ENCODE peak calls at places on chromosome 4, in nine cellular contexts. H, M, Q, E, X, N, W, T and V are unnamed samples.

GRCh38 chr4:16083217-16084191 is at the start of gene PROM1:
- DNase-seq in H (no peak), M (peak), Q (no peak), E (peak), X (no peak), N (no peak), W (no peak), T (no peak), V (peak)

GRCh38 chr4:66229885-66230284 is 559.6 kb upstream of the EPHA5 start:
- DNase-seq in H (no peak), M (no peak), Q (no peak), E (no peak), X (no peak), N (no peak), W (no peak), T (no peak), V (no peak)

GRCh38 chr4:8836664-8837171 is 34.9 kb downstream of the HMX1 start:
- DNase-seq in H (no peak), M (no peak), Q (no peak), E (no peak), X (no peak), N (no peak), W (no peak), T (no peak), V (no peak)

GRCh38 chr4:101420661-101421060 is 73.3 kb upstream of the PPP3CA start:
- DNase-seq in H (no peak), M (no peak), Q (peak), E (peak), X (no peak), N (peak), W (peak), T (peak), V (no peak)

GRCh38 chr4:9938933-9939332 is 82.4 kb downstream of the SLC2A9 start:
- DNase-seq in H (no peak), M (no peak), Q (no peak), E (no peak), X (no peak), N (no peak), W (no peak), T (no peak), V (no peak)

GRCh38 chr4:103032575-103032974 is 13.1 kb upstream of the SLC9B1 start:
- DNase-seq in H (no peak), M (peak), Q (peak), E (peak), X (peak), N (peak), W (peak), T (peak), V (no peak)

GRCh38 chr4:13207224-13207623 is 276.9 kb downstream of the RAB28 start:
- DNase-seq in H (no peak), M (no peak), Q (no peak), E (no peak), X (no peak), N (no peak), W (no peak), T (no peak), V (no peak)

GRCh38 chr4:110452546-110452945 is 23.4 kb upstream of the ENPEP start:
- DNase-seq in H (no peak), M (no peak), Q (no peak), E (no peak), X (no peak), N (no peak), W (no peak), T (no peak), V (no peak)

GRCh38 chr4:107721436-107722090 is 1.5 kb upstream of the PAPSS1 start:
- DNase-seq in H (no peak), M (no peak), Q (no peak), E (no peak), X (no peak), N (no peak), W (no peak), T (no peak), V (no peak)

GRCh38 chr4:185847352-185848078 is 35.5 kb upstream of the SORBS2 start:
- DNase-seq in H (no peak), M (no peak), Q (peak), E (peak), X (peak), N (peak), W (peak), T (peak), V (no peak)

GRCh38 chr4:119493419-119493818 is 135.2 kb downstream of the PDE5A start:
- DNase-seq in H (no peak), M (no peak), Q (no peak), E (peak), X (peak), N (no peak), W (peak), T (peak), V (no peak)

GRCh38 chr4:16692021-16692420 is 206.4 kb downstream of the LDB2 start:
- DNase-seq in H (no peak), M (no peak), Q (peak), E (no peak), X (no peak), N (no peak), W (no peak), T (no peak), V (no peak)

GRCh38 chr4:8524595-8525382 is 55.4 kb upstream of the GPR78 start:
- DNase-seq in H (no peak), M (no peak), Q (no peak), E (no peak), X (no peak), N (no peak), W (peak), T (no peak), V (no peak)

GRCh38 chr4:78556655-78557054 is 5.1 kb downstream of the ANXA3 start:
- DNase-seq in H (no peak), M (no peak), Q (no peak), E (no peak), X (no peak), N (no peak), W (no peak), T (no peak), V (no peak)

GRCh38 chr4:89558147-89558546 is 250.5 kb upstream of the GPRIN3 start:
- DNase-seq in H (no peak), M (no peak), Q (no peak), E (peak), X (peak), N (no peak), W (no peak), T (no peak), V (no peak)

GRCh38 chr4:188780686-188781085 is 641.4 kb downstream of the TRIML1 start:
- DNase-seq in H (no peak), M (no peak), Q (no peak), E (no peak), X (no peak), N (no peak), W (no peak), T (no peak), V (no peak)

GRCh38 chr4:106019771-106020170 is 124.5 kb downstream of the NPNT start:
- DNase-seq in H (no peak), M (no peak), Q (peak), E (peak), X (no peak), N (peak), W (peak), T (peak), V (no peak)

GRCh38 chr4:16269742-16270522 is 43.7 kb upstream of the TAPT1 start:
- DNase-seq in H (no peak), M (no peak), Q (peak), E (peak), X (no peak), N (peak), W (peak), T (peak), V (no peak)

GRCh38 chr4:121273191-121273590 is 107.6 kb downstream of the QRFPR start:
- DNase-seq in H (no peak), M (no peak), Q (no peak), E (no peak), X (no peak), N (no peak), W (no peak), T (no peak), V (no peak)

GRCh38 chr4:176635372-176636261 is 157.1 kb downstream of the VEGFC start:
- DNase-seq in H (no peak), M (no peak), Q (peak), E (peak), X (peak), N (peak), W (peak), T (peak), V (no peak)

GRCh38 chr4:154595807-154596206 is 5.3 kb upstream of the FGA start:
- DNase-seq in H (no peak), M (no peak), Q (no peak), E (no peak), X (peak), N (no peak), W (no peak), T (peak), V (no peak)

GRCh38 chr4:77745792-77746191 is 73.4 kb downstream of the CNOT6L start:
- DNase-seq in H (no peak), M (no peak), Q (no peak), E (no peak), X (no peak), N (peak), W (no peak), T (no peak), V (no peak)

GRCh38 chr4:134327274-134328122 is 125.9 kb upstream of the PABPC4L start:
- DNase-seq in H (no peak), M (no peak), Q (no peak), E (no peak), X (no peak), N (no peak), W (no peak), T (no peak), V (no peak)

GRCh38 chr4:117783716-117784115 is 250.6 kb upstream of the NDST3 start:
- DNase-seq in H (no peak), M (no peak), Q (peak), E (peak), X (no peak), N (peak), W (no peak), T (no peak), V (no peak)

GRCh38 chr4:145044341-145044740 is 53.7 kb downstream of the ANAPC10 start:
- DNase-seq in H (no peak), M (no peak), Q (peak), E (no peak), X (no peak), N (peak), W (peak), T (no peak), V (no peak)

GRCh38 chr4:74531952-74532794 is 87.2 kb downstream of the AREG start:
- DNase-seq in H (no peak), M (peak), Q (peak), E (peak), X (peak), N (peak), W (peak), T (peak), V (no peak)

GRCh38 chr4:64584981-64585557 is 175.8 kb upstream of the TECRL start:
- DNase-seq in H (no peak), M (no peak), Q (peak), E (peak), X (peak), N (peak), W (peak), T (peak), V (no peak)

GRCh38 chr4:95798727-95799126 is 41.2 kb upstream of the PDHA2 start:
- DNase-seq in H (no peak), M (no peak), Q (no peak), E (no peak), X (no peak), N (no peak), W (no peak), T (no peak), V (no peak)

GRCh38 chr4:83618991-83619390 is 83.1 kb downstream of the GPAT3 start:
- DNase-seq in H (no peak), M (peak), Q (peak), E (peak), X (no peak), N (peak), W (peak), T (peak), V (no peak)

GRCh38 chr4:68079918-68080317 is 49.8 kb downstream of the TMPRSS11F start:
- DNase-seq in H (no peak), M (no peak), Q (no peak), E (no peak), X (no peak), N (no peak), W (no peak), T (no peak), V (no peak)

GRCh38 chr4:9904976-9905587 is 116.2 kb downstream of the SLC2A9 start:
- DNase-seq in H (no peak), M (no peak), Q (peak), E (peak), X (no peak), N (no peak), W (no peak), T (peak), V (no peak)

GRCh38 chr4:83867221-83867620 is 331.3 kb downstream of the GPAT3 start:
- DNase-seq in H (no peak), M (no peak), Q (peak), E (no peak), X (no peak), N (no peak), W (no peak), T (no peak), V (no peak)

GRCh38 chr4:115965588-115965987 is 852.2 kb upstream of the NDST4 start:
- DNase-seq in H (no peak), M (no peak), Q (no peak), E (no peak), X (no peak), N (no peak), W (no peak), T (no peak), V (no peak)

GRCh38 chr4:176274441-176274840 is 5.4 kb upstream of the ASB5 start:
- DNase-seq in H (no peak), M (no peak), Q (no peak), E (peak), X (peak), N (peak), W (peak), T (no peak), V (no peak)

GRCh38 chr4:15043226-15043625 is 40.9 kb downstream of the CPEB2 start:
- DNase-seq in H (no peak), M (no peak), Q (no peak), E (no peak), X (peak), N (no peak), W (no peak), T (no peak), V (no peak)
- TF ChIP-seq CTCF in H (no peak), M (no peak), Q (no peak), E (no peak), X (peak), N (peak), W (no peak), T (peak), V (no peak)

GRCh38 chr4:82284858-82285805 is 88.7 kb downstream of the HNRNPD start:
- DNase-seq in H (peak), M (peak), Q (peak), E (peak), X (peak), N (peak), W (peak), T (peak), V (peak)
- TF ChIP-seq CTCF in H (peak), M (peak), Q (peak), E (peak), X (peak), N (peak), W (peak), T (peak), V (peak)

GRCh38 chr4:54971474-54971950 is 153.9 kb downstream of the KDR start:
- DNase-seq in H (no peak), M (peak), Q (peak), E (peak), X (peak), N (peak), W (peak), T (peak), V (no peak)
- TF ChIP-seq CTCF in H (peak), M (peak), Q (peak), E (peak), X (peak), N (peak), W (peak), T (peak), V (peak)

DNA sequence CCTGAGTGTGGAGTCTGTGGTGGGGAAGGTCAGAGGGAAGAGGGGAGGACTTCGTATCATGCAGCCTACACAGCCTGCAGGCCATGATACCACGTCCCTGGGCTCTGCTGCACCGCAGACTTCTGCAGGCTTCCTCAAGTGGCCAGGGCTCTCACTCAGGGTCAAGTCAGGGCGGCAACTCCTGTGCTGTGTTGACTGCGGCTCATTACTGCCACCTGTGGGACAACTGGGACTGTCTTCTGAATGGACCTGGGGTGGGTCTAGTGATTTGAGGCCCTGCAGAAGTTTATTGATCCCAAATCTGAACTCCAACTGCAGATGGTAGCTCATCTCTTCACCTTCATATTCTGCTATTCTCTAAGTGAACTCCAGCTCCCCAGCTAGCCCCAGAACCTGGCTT is 167.1 kb downstream of the NSUN7 start:
- DNase-seq in H (no peak), M (peak), Q (no peak), E (no peak), X (peak), N (no peak), W (peak), T (peak), V (no peak)
- TF ChIP-seq CTCF in H (peak), M (peak), Q (peak), E (peak), X (no peak), N (peak), W (peak), T (peak), V (peak)

DNA sequence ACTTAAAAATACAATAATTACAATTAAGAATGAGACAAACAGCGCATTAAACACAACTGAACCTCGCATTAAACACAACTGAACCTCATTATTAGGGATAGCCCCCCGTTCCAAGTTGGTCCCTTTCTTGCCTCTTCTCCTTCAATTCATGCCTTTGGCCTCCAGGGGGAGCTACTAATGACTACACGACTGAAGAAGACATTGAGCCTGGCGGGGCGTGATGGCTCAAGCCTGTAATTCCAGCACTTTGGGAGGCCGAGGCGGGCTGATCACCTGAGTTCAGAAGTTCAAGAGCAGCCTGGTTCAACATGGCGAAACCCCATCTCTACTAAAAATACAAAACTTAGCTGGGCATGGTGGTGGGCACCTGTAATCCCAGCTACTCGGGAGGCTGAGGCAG is 56.4 kb upstream of the NWD2 start:
- DNase-seq in H (no peak), M (peak), Q (no peak), E (no peak), X (peak), N (no peak), W (no peak), T (no peak), V (no peak)
- TF ChIP-seq CTCF in H (no peak), M (no peak), Q (no peak), E (no peak), X (no peak), N (no peak), W (no peak), T (no peak), V (peak)

DNA sequence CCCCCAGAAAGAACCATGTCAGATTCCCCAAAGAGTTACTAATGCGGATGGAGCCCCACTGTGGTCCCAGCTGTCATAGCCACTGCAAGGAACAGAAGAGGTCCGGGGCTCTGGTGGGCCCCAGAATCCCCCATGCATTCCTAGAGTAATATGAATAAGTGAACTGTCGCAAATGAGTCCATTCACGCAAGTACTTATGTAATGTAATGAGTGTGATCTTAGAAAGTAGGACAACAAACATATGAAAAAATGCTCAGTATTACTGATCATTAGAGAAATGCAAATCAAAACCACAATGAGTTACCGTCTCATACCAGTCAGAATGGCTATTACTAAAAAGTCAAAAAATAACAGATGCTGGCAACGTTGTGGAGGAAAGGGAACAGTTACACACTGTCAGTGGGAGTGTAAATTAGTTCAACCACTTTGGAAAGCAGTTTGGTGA is 141.5 kb upstream of the RBPJ start:
- DNase-seq in H (no peak), M (no peak), Q (no peak), E (no peak), X (no peak), N (no peak), W (no peak), T (no peak), V (no peak)
- TF ChIP-seq CTCF in H (no peak), M (no peak), Q (no peak), E (no peak), X (no peak), N (no peak), W (no peak), T (no peak), V (no peak)

GRCh38 chr4:2931765-2932560 is 31.2 kb downstream of the NOP14 start:
- DNase-seq in H (peak), M (no peak), Q (no peak), E (no peak), X (no peak), N (no peak), W (no peak), T (no peak), V (no peak)
- TF ChIP-seq CTCF in H (no peak), M (no peak), Q (no peak), E (no peak), X (no peak), N (no peak), W (no peak), T (no peak), V (no peak)

DNA sequence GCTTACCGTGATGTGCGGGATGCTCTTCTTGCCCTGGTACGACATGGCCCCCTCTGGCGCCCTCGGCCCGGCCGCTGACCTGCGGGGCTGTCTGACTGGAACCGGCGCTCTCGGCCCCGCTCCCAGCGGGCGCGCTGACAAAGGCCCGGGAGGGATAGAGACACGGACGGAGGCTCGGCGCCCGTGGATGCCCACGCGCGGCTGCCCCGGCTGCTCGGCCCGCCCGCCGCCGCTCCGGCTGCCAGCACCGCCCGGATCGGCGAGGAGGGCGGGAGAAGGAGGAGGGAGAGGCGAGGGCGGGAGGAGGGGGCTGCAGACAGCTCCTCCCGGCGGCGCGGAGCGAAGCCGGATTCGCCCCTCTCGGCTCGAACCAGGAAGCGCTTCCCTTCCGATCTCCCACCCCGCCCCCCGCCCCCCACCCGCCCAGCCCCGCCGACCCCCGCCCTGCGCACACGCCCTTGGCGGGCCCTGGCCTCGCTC is 4.6 kb downstream of the CRMP1 start:
- DNase-seq in H (no peak), M (no peak), Q (no peak), E (no peak), X (no peak), N (no peak), W (no peak), T (no peak), V (no peak)
- TF ChIP-seq CTCF in H (no peak), M (no peak), Q (no peak), E (no peak), X (no peak), N (no peak), W (no peak), T (no peak), V (no peak)